ENCODE peak calls at places on chromosome 17, in six cellular contexts. O, X, K, L, Z and S are unnamed samples. For H3K4me1, the result is how much of the 10 kb centered on the place peaks cover.

GRCh38 chr17:67779098-67779672 is 46.1 kb upstream of the BPTF start:
- DNase-seq in O (peak), L (peak), X (no peak), Z (no peak), K (no peak), S (peak)

GRCh38 chr17:43366809-43367587 is 31.8 kb upstream of the ARL4D start:
- DNase-seq in L (no peak), K (no peak), O (no peak), X (peak), Z (no peak), S (no peak)

GRCh38 chr17:80826955-80827645 is 164.5 kb upstream of the CHMP6 start:
- DNase-seq in K (no peak), X (peak), O (no peak), L (no peak), Z (peak), S (peak)

GRCh38 chr17:41801374-41802062 is 10.2 kb downstream of the P3H4 start:
- DNase-seq in O (peak), L (peak), X (peak), Z (peak), K (no peak), S (peak)

GRCh38 chr17:61461967-61462733 is 9.9 kb downstream of the TBX4 start:
- DNase-seq in L (no peak), K (no peak), Z (no peak), O (no peak), X (no peak), S (no peak)

GRCh38 chr17:11719852-11720251 is 121.6 kb downstream of the DNAH9 start:
- DNase-seq in X (no peak), Z (no peak), O (no peak), L (no peak), K (no peak), S (no peak)

GRCh38 chr17:5769936-5770335 is 185.6 kb upstream of the NLRP1 start:
- DNase-seq in K (no peak), O (no peak), Z (no peak), L (no peak), X (no peak), S (peak)

GRCh38 chr17:49515196-49515770 is 20.2 kb downstream of the NGFR start:
- DNase-seq in Z (peak), X (peak), L (no peak), O (no peak), K (no peak), S (peak)

GRCh38 chr17:2780931-2781454 is 15.2 kb upstream of the RAP1GAP2 start:
- DNase-seq in L (no peak), Z (no peak), K (no peak), X (no peak), O (no peak), S (no peak)

GRCh38 chr17:46045639-46046038 is 46.6 kb downstream of the STH start:
- DNase-seq in X (no peak), L (no peak), O (no peak), Z (no peak), K (no peak), S (no peak)

GRCh38 chr17:50364715-50365114 is 8.3 kb downstream of the MRPL27 start:
- DNase-seq in Z (no peak), L (no peak), X (no peak), K (no peak), O (no peak), S (no peak)

GRCh38 chr17:40779181-40779909 is 3.0 kb downstream of the KRT27 start:
- DNase-seq in L (no peak), K (no peak), O (no peak), Z (no peak), X (no peak), S (peak)

GRCh38 chr17:55265434-55266021 is 768 bp downstream of the HLF start:
- DNase-seq in L (peak), X (peak), O (no peak), K (no peak), Z (no peak), S (no peak)

GRCh38 chr17:43338886-43339516 is 59.8 kb upstream of the ARL4D start:
- DNase-seq in L (peak), X (peak), K (no peak), Z (no peak), O (peak), S (peak)

GRCh38 chr17:75773121-75773807 is 8.3 kb upstream of the GALK1 start:
- DNase-seq in X (peak), Z (no peak), K (no peak), L (no peak), O (no peak), S (no peak)

GRCh38 chr17:51439395-51440229 is 179.3 kb downstream of the UTP18 start:
- DNase-seq in X (no peak), K (no peak), L (no peak), Z (no peak), O (no peak), S (no peak)

GRCh38 chr17:13544292-13544691 is 57.4 kb downstream of the HS3ST3A1 start:
- DNase-seq in Z (no peak), X (peak), L (no peak), K (no peak), O (no peak), S (peak)

GRCh38 chr17:32513579-32513978 is 26.8 kb downstream of the CDK5R1 start:
- DNase-seq in O (no peak), K (no peak), X (no peak), L (no peak), Z (no peak), S (no peak)

GRCh38 chr17:32508926-32509325 is 22.1 kb downstream of the CDK5R1 start:
- DNase-seq in K (no peak), L (no peak), O (no peak), X (no peak), Z (no peak), S (no peak)

GRCh38 chr17:32514587-32514986 is 27.8 kb downstream of the CDK5R1 start:
- DNase-seq in X (no peak), L (no peak), K (no peak), O (no peak), Z (no peak), S (no peak)

GRCh38 chr17:32515677-32516383 is 29.0 kb downstream of the CDK5R1 start:
- DNase-seq in O (no peak), L (no peak), Z (no peak), X (no peak), K (no peak), S (no peak)

DNA sequence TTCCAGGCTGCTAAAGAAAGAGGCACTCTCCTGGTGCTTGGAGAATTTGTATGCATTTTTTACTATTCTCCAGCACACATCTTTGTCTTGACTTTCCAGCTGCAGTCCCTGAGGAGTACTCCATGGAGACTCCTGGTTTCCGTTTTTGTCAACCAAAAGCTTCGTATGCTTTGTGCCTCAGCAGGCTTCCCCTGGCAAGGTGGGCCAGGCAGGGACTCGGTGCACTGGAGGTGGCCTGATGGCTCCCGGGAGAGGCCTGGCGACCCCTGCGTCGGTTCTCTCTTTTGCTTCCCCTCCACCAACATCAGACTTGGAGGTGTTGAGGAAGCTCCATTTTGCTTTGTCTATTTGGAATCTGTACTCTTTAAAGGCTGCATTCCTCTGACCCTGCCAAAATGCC is 23.7 kb downstream of the CDK5R1 start:
- DNase-seq in X (no peak), K (no peak), L (no peak), O (no peak), Z (no peak), S (no peak)
- H3K4me1 ChIP-seq in X (under half), K (under half), L (under half), O (under half), Z (under half), S (under half)

DNA sequence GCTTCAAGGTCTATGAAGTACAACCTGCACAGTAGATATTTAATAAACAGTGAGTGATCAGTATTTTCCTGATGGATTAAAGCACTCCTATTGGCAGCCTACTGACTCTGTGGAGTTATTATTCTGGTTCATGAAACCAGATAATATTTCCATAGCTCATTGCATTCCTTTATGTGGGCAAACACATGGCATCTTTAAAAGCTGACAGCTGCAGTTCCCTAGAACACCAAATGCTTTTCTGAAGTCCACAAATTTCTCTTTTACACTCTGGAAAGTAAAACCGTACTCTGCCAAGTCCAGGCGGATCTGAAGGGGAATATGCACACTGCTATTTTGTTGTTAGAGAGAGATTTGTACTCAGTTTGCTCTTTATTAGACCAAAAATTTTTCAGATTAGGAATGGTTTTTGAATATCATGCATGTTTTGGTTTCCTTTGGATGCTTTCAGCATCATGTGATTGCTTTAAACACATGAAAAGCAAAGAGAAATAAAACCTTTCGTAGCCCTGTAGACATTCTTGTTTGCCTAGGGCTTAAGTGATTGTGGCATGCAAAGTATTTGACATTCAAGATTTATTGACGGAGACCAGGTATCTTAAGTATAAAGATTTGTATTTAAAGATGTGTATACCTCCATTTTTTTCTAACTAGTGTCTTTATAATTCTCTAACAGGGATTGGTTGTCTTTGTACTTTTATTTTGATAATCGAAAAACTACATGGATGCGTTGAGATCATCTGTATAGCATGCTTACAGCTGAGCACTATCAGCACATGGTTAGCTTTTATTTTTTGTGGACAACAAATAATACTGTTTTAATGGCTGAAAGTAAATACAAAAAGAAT is 19.5 kb downstream of the SEC14L1 start:
- DNase-seq in O (no peak), Z (no peak), K (no peak), L (no peak), X (no peak), S (no peak)
- H3K4me1 ChIP-seq in O (under half), Z (under half), K (half or more), L (under half), X (under half), S (under half)

GRCh38 chr17:78148286-78149016 is 2.3 kb downstream of the C17orf99 start:
- DNase-seq in K (no peak), Z (no peak), O (no peak), L (no peak), X (no peak), S (no peak)
- H3K4me1 ChIP-seq in K (half or more), Z (under half), O (under half), L (under half), X (under half), S (under half)

GRCh38 chr17:31272803-31273202 is 24.2 kb downstream of the OMG start:
- DNase-seq in K (no peak), Z (no peak), X (no peak), L (no peak), O (no peak), S (no peak)
- H3K4me1 ChIP-seq in K (under half), Z (under half), X (under half), L (under half), O (under half), S (under half)

GRCh38 chr17:1643293-1643998 is 2.1 kb downstream of the SCARF1 start:
- DNase-seq in Z (no peak), L (peak), X (no peak), K (no peak), O (peak), S (no peak)

GRCh38 chr17:1638624-1639300 is 6.8 kb downstream of the SCARF1 start:
- DNase-seq in Z (no peak), L (no peak), K (no peak), X (no peak), O (no peak), S (no peak)

GRCh38 chr17:1639549-1639948 is 6.0 kb downstream of the SCARF1 start:
- DNase-seq in X (no peak), Z (no peak), O (no peak), L (no peak), K (no peak), S (no peak)

GRCh38 chr17:1640329-1641064 is 5.0 kb downstream of the SCARF1 start:
- DNase-seq in L (no peak), Z (no peak), O (no peak), K (no peak), X (no peak), S (no peak)

DNA sequence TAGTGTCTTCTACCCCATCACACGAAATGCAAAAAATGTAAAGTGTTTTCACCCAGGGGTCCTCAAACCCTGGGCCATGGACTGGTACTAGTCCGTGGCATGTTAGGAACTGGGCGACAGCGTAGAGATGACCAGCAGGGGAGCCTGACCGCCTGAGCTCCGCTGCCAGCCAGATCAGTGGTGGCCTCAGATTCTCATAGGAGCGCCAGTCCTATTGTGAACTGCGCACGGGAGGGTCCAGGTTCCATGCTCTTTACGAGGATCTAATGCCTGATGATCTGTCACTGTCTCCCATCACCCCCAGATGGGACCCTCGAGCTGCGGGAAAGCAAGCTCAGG is 4.5 kb downstream of the SCARF1 start:
- DNase-seq in Z (no peak), O (no peak), L (no peak), K (no peak), X (no peak), S (no peak)
- H3K4me1 ChIP-seq in Z (under half), O (under half), L (under half), K (under half), X (under half), S (under half)

DNA sequence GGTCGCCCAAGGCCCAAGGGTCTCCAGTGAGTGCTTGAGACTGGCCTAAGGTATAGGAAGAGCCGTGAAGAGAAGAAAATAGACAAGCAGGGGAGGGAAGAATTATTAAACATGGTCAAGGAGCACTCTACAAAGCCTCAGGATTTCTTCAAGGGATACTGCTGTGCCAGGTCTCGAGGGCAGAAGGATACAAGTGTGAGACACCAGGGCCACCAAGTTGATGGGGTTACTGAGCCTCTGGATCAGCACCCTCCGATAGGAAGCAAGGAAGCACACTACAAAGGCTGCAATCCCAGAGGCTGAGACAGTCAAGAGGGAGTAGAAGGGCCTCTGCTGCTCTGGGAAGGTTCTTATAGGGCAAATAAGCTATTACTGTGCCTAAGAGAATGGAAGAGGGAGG is 6.5 kb downstream of the SUPT4H1 start:
- DNase-seq in L (no peak), X (no peak), O (no peak), K (no peak), Z (no peak), S (no peak)
- H3K4me1 ChIP-seq in L (half or more), X (under half), O (under half), K (under half), Z (under half), S (under half)

GRCh38 chr17:77449373-77449907 is 308.7 kb downstream of the SEC14L1 start:
- DNase-seq in O (peak), K (no peak), L (no peak), X (no peak), Z (no peak), S (no peak)
- H3K4me1 ChIP-seq in O (half or more), K (half or more), L (half or more), X (under half), Z (under half), S (half or more)

DNA sequence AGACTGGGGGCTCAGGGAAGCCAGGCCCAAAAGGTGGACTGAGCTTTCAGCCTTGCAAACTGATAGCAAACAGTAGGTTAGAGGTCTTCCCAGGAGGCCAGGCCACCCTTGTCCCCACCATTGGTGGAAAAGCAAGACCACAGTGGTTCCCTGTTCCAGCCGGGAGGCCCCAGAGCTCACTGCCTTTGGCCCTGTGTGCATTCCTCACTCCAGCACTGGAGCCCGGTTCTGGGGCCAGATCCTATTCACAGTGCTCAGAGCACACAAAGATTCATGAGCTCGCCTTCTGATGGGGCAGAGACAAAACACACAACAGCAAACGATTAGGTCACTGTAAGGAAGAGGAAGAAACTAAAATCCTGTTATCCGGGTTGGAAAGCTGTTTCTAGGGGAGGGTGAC is 5.6 kb upstream of the PGS1 start:
- DNase-seq in K (no peak), L (no peak), Z (no peak), X (no peak), O (no peak), S (no peak)
- H3K4me1 ChIP-seq in K (under half), L (under half), Z (under half), X (under half), O (under half), S (under half)

GRCh38 chr17:38746004-38746892 is 1.9 kb downstream of the PCGF2 start:
- DNase-seq in O (peak), L (no peak), X (no peak), K (no peak), Z (no peak), S (no peak)
- H3K4me1 ChIP-seq in O (half or more), L (under half), X (under half), K (half or more), Z (under half), S (under half)